ENCODE peak calls at places on chromosomes 7 and 10, in four cellular contexts. One of them, this sample, is unnamed.

GRCh38 chr7:159160450-159160849 is 15.8 kb upstream of the VIPR2 start:
- DNase-seq in fibroblast of lung: no peak
- DNase-seq in NCI-H146: no peak
- DNase-seq in kidney glomerular epithelial cell: no peak
- DNase-seq in this sample: no peak

GRCh38 chr10:69042417-69042816 is 45.5 kb upstream of the SRGN start:
- DNase-seq in fibroblast of lung: no peak
- DNase-seq in NCI-H146: no peak
- DNase-seq in kidney glomerular epithelial cell: no peak
- DNase-seq in this sample: no peak

GRCh38 chr10:77428776-77429395 is 208.7 kb downstream of the KCNMA1 start:
- DNase-seq in fibroblast of lung: peak
- DNase-seq in NCI-H146: peak
- DNase-seq in kidney glomerular epithelial cell: peak
- DNase-seq in this sample: no peak

GRCh38 chr10:133180192-133180914 is 20.3 kb downstream of the KNDC1 start:
- DNase-seq in fibroblast of lung: no peak
- DNase-seq in NCI-H146: no peak
- DNase-seq in kidney glomerular epithelial cell: no peak
- DNase-seq in this sample: no peak

GRCh38 chr7:36653671-36654355 is 70.5 kb downstream of the AOAH start:
- DNase-seq in fibroblast of lung: no peak
- DNase-seq in NCI-H146: peak
- DNase-seq in kidney glomerular epithelial cell: no peak
- DNase-seq in this sample: no peak

GRCh38 chr7:52592698-52593097 is 442.7 kb upstream of the POM121L12 start:
- DNase-seq in fibroblast of lung: no peak
- DNase-seq in NCI-H146: no peak
- DNase-seq in kidney glomerular epithelial cell: no peak
- DNase-seq in this sample: no peak

GRCh38 chr10:118447478-118447877 is 105.4 kb upstream of the FAM204A start:
- DNase-seq in fibroblast of lung: peak
- DNase-seq in NCI-H146: no peak
- DNase-seq in kidney glomerular epithelial cell: no peak
- DNase-seq in this sample: no peak

GRCh38 chr10:82660205-82660604 is 785.2 kb downstream of the NRG3 start:
- DNase-seq in fibroblast of lung: no peak
- DNase-seq in NCI-H146: no peak
- DNase-seq in kidney glomerular epithelial cell: no peak
- DNase-seq in this sample: no peak

GRCh38 chr7:112357136-112357535 is 93.1 kb upstream of the IFRD1 start:
- DNase-seq in fibroblast of lung: no peak
- DNase-seq in NCI-H146: no peak
- DNase-seq in kidney glomerular epithelial cell: no peak
- DNase-seq in this sample: no peak

GRCh38 chr7:96770758-96771157 is 61.1 kb upstream of the SEM1 start:
- DNase-seq in fibroblast of lung: no peak
- DNase-seq in NCI-H146: no peak
- DNase-seq in kidney glomerular epithelial cell: no peak
- DNase-seq in this sample: no peak

GRCh38 chr7:103114576-103115008 is 34.3 kb downstream of the NAPEPLD start:
- DNase-seq in fibroblast of lung: no peak
- DNase-seq in NCI-H146: no peak
- DNase-seq in kidney glomerular epithelial cell: no peak
- DNase-seq in this sample: no peak

GRCh38 chr10:29926649-29927048 is 132.7 kb downstream of the JCAD start:
- DNase-seq in fibroblast of lung: peak
- DNase-seq in NCI-H146: peak
- DNase-seq in kidney glomerular epithelial cell: peak
- DNase-seq in this sample: no peak

GRCh38 chr10:78981970-78982281 is 86.8 kb upstream of the ZMIZ1 start:
- DNase-seq in fibroblast of lung: no peak
- DNase-seq in NCI-H146: no peak
- DNase-seq in kidney glomerular epithelial cell: no peak
- DNase-seq in this sample: no peak

GRCh38 chr10:87593702-87594101 is 66.0 kb upstream of the PAPSS2 start:
- DNase-seq in fibroblast of lung: peak
- DNase-seq in NCI-H146: no peak
- DNase-seq in kidney glomerular epithelial cell: no peak
- DNase-seq in this sample: no peak

GRCh38 chr10:546451-546850 is 143.0 kb downstream of the DIP2C start:
- DNase-seq in fibroblast of lung: no peak
- DNase-seq in NCI-H146: no peak
- DNase-seq in kidney glomerular epithelial cell: no peak
- DNase-seq in this sample: no peak

GRCh38 chr7:41873781-41874180 is 170.9 kb upstream of the INHBA start:
- DNase-seq in fibroblast of lung: no peak
- DNase-seq in NCI-H146: no peak
- DNase-seq in kidney glomerular epithelial cell: peak
- DNase-seq in this sample: no peak

GRCh38 chr10:122498521-122498920 is 37.2 kb downstream of the HTRA1 start:
- DNase-seq in fibroblast of lung: peak
- DNase-seq in NCI-H146: no peak
- DNase-seq in kidney glomerular epithelial cell: no peak
- DNase-seq in this sample: no peak

GRCh38 chr10:86401588-86402282 is 35.1 kb upstream of the GRID1 start:
- DNase-seq in fibroblast of lung: no peak
- DNase-seq in NCI-H146: peak
- DNase-seq in kidney glomerular epithelial cell: no peak
- DNase-seq in this sample: no peak

GRCh38 chr7:31171216-31171750 is 119.2 kb downstream of the ADCYAP1R1 start:
- DNase-seq in fibroblast of lung: no peak
- DNase-seq in NCI-H146: no peak
- DNase-seq in kidney glomerular epithelial cell: no peak
- DNase-seq in this sample: no peak

GRCh38 chr10:130232361-130233360 is 96.5 kb downstream of the GLRX3 start:
- DNase-seq in fibroblast of lung: no peak
- DNase-seq in NCI-H146: no peak
- DNase-seq in kidney glomerular epithelial cell: no peak
- DNase-seq in this sample: no peak

GRCh38 chr7:118214833-118215182 is 9.7 kb upstream of the ANKRD7 start:
- DNase-seq in fibroblast of lung: no peak
- DNase-seq in NCI-H146: no peak
- DNase-seq in kidney glomerular epithelial cell: peak
- DNase-seq in this sample: no peak

GRCh38 chr7:28293529-28293835 is 112.9 kb upstream of the JAZF1 start:
- DNase-seq in fibroblast of lung: no peak
- DNase-seq in NCI-H146: peak
- DNase-seq in kidney glomerular epithelial cell: no peak
- DNase-seq in this sample: no peak

GRCh38 chr10:49606981-49607535 is 3.1 kb upstream of the SLC18A3 start:
- DNase-seq in fibroblast of lung: peak
- DNase-seq in NCI-H146: no peak
- DNase-seq in kidney glomerular epithelial cell: peak
- DNase-seq in this sample: peak

GRCh38 chr7:55535637-55536016 is 36.7 kb downstream of the VOPP1 start:
- DNase-seq in fibroblast of lung: no peak
- DNase-seq in NCI-H146: no peak
- DNase-seq in kidney glomerular epithelial cell: no peak
- DNase-seq in this sample: no peak

GRCh38 chr10:99329238-99329890 is at the start of gene CNNM1:
- DNase-seq in fibroblast of lung: peak
- DNase-seq in NCI-H146: peak
- DNase-seq in kidney glomerular epithelial cell: peak
- DNase-seq in this sample: peak

GRCh38 chr7:146346096-146346495 is 229.5 kb downstream of the CNTNAP2 start:
- DNase-seq in fibroblast of lung: no peak
- DNase-seq in NCI-H146: no peak
- DNase-seq in kidney glomerular epithelial cell: no peak
- DNase-seq in this sample: no peak

GRCh38 chr10:97714401-97715258 is 1.1 kb downstream of the MARVELD1 start:
- DNase-seq in fibroblast of lung: peak
- DNase-seq in NCI-H146: peak
- DNase-seq in kidney glomerular epithelial cell: no peak
- DNase-seq in this sample: peak